ENCODE peak calls at places on chromosomes 7 and 10, in six cellular contexts. W is neural progenitor cell, Q is fibroblast of lung, V is astrocyte, Z is GM23338, N is endothelial cell of umbilical vein. G is an unnamed sample.

GRCh38 chr10:75972494-75973276 is 541.3 kb downstream of the LRMDA start:
- DNase-seq in W (no peak), Q (peak; percentile 95), V (peak; percentile 66), Z (no peak), N (peak; percentile 7), G (no peak)

GRCh38 chr7:107948645-107949442 is 54.1 kb downstream of the LAMB1 start:
- DNase-seq in W (no peak), Q (peak; percentile 93), V (peak; percentile 89), Z (no peak), N (peak; percentile 97), G (no peak)

GRCh38 chr7:38704751-38705150 is 73.6 kb upstream of the AMPH start:
- DNase-seq in W (no peak), Q (no peak), V (no peak), Z (no peak), N (no peak), G (no peak)

GRCh38 chr10:118903691-118904090 is 125.8 kb upstream of the NANOS1 start:
- DNase-seq in W (no peak), Q (no peak), V (no peak), Z (no peak), N (no peak), G (no peak)

GRCh38 chr10:59387951-59388431 is 25.6 kb upstream of the FAM13C start:
- DNase-seq in W (peak; percentile 79), Q (peak; percentile 96), V (peak; percentile 99), Z (no peak), N (no peak), G (no peak)

GRCh38 chr10:107336061-107336460 is 171.6 kb upstream of the SORCS1 start:
- DNase-seq in W (no peak), Q (no peak), V (no peak), Z (peak; percentile 3), N (no peak), G (no peak)

GRCh38 chr10:96368971-96369370 is 10.2 kb upstream of the OPALIN start:
- DNase-seq in W (no peak), Q (no peak), V (no peak), Z (no peak), N (no peak), G (no peak)

GRCh38 chr7:75795831-75796285 is 17.7 kb downstream of the CCL24 start:
- DNase-seq in W (no peak), Q (peak; percentile 25), V (no peak), Z (no peak), N (no peak), G (no peak)

DNA sequence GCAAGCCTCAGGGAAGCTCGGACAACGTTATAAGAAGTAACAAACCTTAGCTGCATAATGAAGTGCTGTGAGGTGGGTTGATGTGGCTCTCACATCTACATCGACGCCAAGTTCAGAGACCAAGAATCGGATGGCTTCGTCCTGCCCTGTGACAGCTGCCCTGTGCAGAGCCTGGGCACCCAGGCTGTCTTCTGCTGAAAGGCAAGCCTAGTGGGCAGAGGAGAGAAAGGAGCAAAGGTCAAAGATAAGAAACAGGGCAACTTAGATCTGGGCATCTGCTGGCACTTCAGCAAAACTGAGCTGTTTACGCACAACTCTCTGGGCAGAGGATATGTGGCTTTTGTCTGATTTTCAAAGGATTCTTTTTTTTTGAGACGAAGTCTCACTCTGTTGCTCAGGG is 6.7 kb downstream of the ANKRD16 start:
- DNase-seq in W (no peak), Q (no peak), V (no peak), Z (no peak), N (no peak), G (no peak)
- H3K36me3 ChIP-seq in W (peaks cover 21% of the 10 kb centered on the region), Q (peaks cover 2% of the 10 kb centered on the region), V (peaks cover 11% of the 10 kb centered on the region), Z (peaks cover 35% of the 10 kb centered on the region), N (peaks cover 10% of the 10 kb centered on the region), G (peaks cover 79% of the 10 kb centered on the region)

DNA sequence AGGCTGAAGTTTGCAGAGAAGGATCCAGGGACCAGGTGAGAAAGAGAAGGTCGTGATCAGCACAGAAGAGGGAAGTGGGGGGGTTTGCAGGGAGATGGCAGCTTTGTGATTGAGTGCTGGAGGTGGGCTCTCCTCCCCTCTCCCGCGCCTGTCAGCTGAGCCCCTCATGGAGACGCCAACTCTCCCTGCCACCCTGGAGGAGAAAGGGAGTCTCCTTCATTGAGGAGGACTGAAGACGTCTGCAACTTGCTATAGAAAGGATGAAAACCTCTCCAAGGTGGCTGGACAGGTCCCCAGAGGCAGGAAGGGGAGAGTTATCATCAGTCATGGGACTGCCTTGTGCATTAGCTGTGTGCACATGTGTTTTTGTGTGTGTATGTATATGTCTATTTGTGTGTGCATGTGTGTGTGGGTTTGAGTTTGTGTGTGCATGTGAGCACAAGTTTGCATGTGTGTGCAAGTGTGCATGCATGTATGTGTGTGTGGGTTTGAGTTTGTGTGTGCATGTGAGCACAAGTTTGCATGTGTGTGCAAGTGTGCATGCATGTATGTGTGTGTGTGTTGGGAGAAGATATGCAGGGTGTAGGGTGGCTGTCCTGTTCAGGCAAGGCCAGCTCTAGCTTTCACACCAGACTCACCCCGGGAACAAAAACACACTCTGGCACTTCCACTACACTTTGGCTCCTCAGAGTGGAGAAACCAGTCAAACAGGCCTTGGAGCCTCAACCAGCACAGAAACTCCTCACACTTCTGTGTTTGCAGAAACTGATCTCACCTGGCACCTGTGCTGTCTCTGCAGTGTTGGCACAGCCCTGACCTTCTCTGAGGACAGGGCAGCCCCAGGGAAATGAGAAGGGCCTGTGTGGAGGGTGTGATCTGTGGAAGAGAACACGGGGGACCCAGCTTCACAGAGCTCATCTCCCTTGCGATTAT is 3.8 kb upstream of the CALML5 start:
- DNase-seq in W (no peak), Q (no peak), V (no peak), Z (no peak), N (no peak), G (no peak)
- H3K4me3 ChIP-seq in W (no peak overlapping the region), Q (no peak overlapping the region), V (no peak overlapping the region), Z (no peak overlapping the region), N (no peak overlapping the region), G (no peak overlapping the region)

DNA sequence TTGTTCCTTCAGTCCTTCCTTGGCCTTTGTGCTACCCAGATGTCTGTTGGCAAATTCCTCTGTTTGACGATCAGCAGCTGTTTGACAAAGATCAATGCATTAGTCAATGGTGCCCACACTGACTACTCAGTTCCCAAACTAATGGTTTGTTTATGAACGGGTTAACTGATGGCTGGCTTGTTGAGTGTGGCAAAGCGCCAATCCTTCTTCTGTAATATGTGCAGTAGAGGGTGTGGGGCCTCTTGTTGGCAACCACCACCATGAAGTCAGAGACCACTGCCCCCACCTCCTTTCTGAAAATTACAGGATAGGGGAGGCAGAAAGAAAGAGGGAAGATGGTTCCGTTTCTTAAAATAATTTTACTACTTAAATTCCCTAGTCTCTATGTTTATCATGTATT is 2.6 kb upstream of the PLCE1 start:
- DNase-seq in W (no peak), Q (peak; percentile 12), V (no peak), Z (no peak), N (no peak), G (no peak)
- TF ChIP-seq EZH2 in W (no peak), Q (no peak), V (no peak), Z (no peak), N (no peak), G (no peak)

GRCh38 chr7:23267357-23267756 is 20.8 kb downstream of the GPNMB start:
- DNase-seq in W (no peak), Q (no peak), V (no peak), Z (no peak), N (no peak), G (no peak)

GRCh38 chr7:23266918-23267317 is 20.3 kb downstream of the GPNMB start:
- DNase-seq in W (no peak), Q (no peak), V (no peak), Z (no peak), N (no peak), G (no peak)

GRCh38 chr7:23268746-23269145 is 22.2 kb downstream of the GPNMB start:
- DNase-seq in W (no peak), Q (no peak), V (peak; percentile 20), Z (no peak), N (no peak), G (no peak)

GRCh38 chr7:23264916-23265458 is 18.4 kb downstream of the GPNMB start:
- DNase-seq in W (no peak), Q (no peak), V (no peak), Z (no peak), N (no peak), G (no peak)

GRCh38 chr7:23268167-23268566 is 21.6 kb downstream of the GPNMB start:
- DNase-seq in W (no peak), Q (no peak), V (no peak), Z (no peak), N (no peak), G (no peak)
- H3K36me3 ChIP-seq in W (no peaks in the 10 kb centered on the region), Q (no peaks in the 10 kb centered on the region), V (no peaks in the 10 kb centered on the region), Z (no peaks in the 10 kb centered on the region), N (no peaks in the 10 kb centered on the region), G (no peaks in the 10 kb centered on the region)

DNA sequence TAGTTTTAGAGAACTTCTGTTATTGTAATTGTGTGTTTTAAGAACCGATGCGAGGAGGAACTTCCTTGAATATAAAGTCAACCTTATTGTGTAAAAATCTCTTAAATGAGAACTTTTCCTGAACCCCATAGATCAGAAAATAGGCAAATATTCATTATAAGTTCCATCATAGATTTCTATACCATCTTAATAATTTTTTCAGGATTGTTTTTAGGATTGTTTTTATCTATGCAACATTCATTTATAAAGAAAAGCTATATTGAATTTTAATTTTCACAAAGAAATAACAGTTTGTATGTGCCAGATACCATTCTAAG is 1.7 kb upstream of the SMNDC1 start:
- DNase-seq in W (no peak), Q (no peak), V (no peak), Z (no peak), N (no peak), G (no peak)
- H3K4me3 ChIP-seq in W (no peak overlapping the region), Q (no peak overlapping the region), V (no peak overlapping the region), Z (no peak overlapping the region), N (no peak overlapping the region), G (no peak overlapping the region)

GRCh38 chr7:27147211-27148030 is at the start of gene HOXA6:
- DNase-seq in W (no peak), Q (peak; percentile 66), V (no peak), Z (peak; percentile 41), N (peak; percentile 76), G (peak; percentile 30)
- TF ChIP-seq EZH2 in W (peak; percentile 88), Q (no peak), V (peak; percentile 67), Z (peak; percentile 99), N (no peak), G (peak; percentile 61)

DNA sequence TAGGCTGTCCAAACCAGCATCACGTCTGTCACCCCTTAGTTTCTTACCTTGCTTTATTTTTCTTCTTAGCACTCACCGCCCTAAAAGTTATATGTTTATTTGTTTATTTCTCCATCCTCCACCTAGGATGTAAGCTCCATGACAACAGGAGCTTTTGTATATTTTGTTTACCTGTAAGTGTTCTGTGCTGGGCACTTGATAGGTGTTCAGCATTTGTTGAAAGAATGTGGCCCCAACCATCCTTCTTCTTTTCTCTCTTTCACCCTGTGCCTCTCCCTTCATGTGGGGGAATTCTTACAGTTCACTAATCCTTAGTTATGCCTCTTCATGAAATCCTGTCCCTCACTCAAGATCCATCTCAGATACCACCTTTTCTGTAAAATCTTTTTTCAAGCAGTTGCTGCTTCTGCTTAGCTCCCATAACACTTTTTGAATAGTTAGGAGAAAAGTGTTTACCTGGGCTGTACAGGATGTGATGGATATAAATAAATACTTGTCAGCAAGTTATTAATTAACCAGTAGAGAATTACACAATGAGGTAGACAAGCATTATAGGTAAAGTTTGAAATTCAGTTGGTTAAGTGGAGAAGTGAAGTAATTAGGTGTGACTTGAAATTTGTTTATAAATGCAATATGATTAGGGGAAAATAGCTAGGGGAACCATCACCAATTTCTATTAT is 9.7 kb downstream of the AHR start:
- DNase-seq in W (no peak), Q (no peak), V (no peak), Z (peak; percentile 29), N (no peak), G (no peak)
- H3K36me3 ChIP-seq in W (no peaks in the 10 kb centered on the region), Q (peaks cover 2% of the 10 kb centered on the region), V (peaks cover 9% of the 10 kb centered on the region), Z (no peaks in the 10 kb centered on the region), N (no peaks in the 10 kb centered on the region), G (no peaks in the 10 kb centered on the region)